ENCODE peak calls at places on chromosomes 11 and 22, in eight cellular contexts. T is HCT116, U is hepatocyte, K is PC-3, Y is MM.1S, W is SK-N-SH, E is GM23338, H is PC-9. N is an unnamed sample.

GRCh38 chr11:134071766-134072403 is 3.0 kb downstream of the JAM3 start:
- DNase-seq in Y (no peak), T (no peak), K (no peak), U (no peak), E (peak; percentile 40), H (no peak), W (no peak), N (no peak)

GRCh38 chr11:8807544-8808225 is 103.3 kb upstream of the AKIP1 start:
- DNase-seq in Y (no peak), T (no peak), U (no peak), W (no peak), K (no peak), H (no peak), E (no peak), N (no peak)

GRCh38 chr22:17597217-17597616 is 31.3 kb downstream of the ATP6V1E1 start:
- DNase-seq in U (no peak), K (no peak), Y (no peak), H (no peak), T (no peak), W (no peak), E (no peak), N (no peak)

GRCh38 chr22:29190915-29191314 is 14.8 kb upstream of the EMID1 start:
- DNase-seq in H (no peak), E (no peak), U (no peak), K (no peak), T (no peak), W (no peak), Y (no peak), N (no peak)

GRCh38 chr11:119373917-119374631 is 7.4 kb downstream of the USP2 start:
- DNase-seq in T (no peak), E (peak; percentile 93), Y (peak; percentile 38), U (peak; percentile 88), W (peak; percentile 84), H (peak; percentile 76), K (peak; percentile 89), N (peak; percentile 75)

GRCh38 chr11:119156496-119156895 is 7.6 kb downstream of the ABCG4 start:
- DNase-seq in H (no peak), T (no peak), E (no peak), U (no peak), K (no peak), Y (no peak), W (no peak), N (no peak)

GRCh38 chr11:78030429-78031325 is 7.6 kb upstream of the KCTD14 start:
- DNase-seq in W (peak; percentile 91), Y (no peak), K (peak; percentile 85), E (peak; percentile 27), U (peak; percentile 78), H (peak; percentile 92), T (no peak), N (no peak)

GRCh38 chr11:120173771-120174170 is 35.9 kb upstream of the TRIM29 start:
- DNase-seq in W (no peak), K (no peak), E (no peak), U (no peak), H (no peak), Y (no peak), T (no peak), N (no peak)

GRCh38 chr11:44036811-44037657 is 10.7 kb upstream of the ACCSL start:
- DNase-seq in Y (peak; percentile 82), H (peak; percentile 42), U (peak; percentile 91), W (peak; percentile 80), K (peak; percentile 79), E (peak; percentile 96), T (peak; percentile 61), N (peak; percentile 34)

GRCh38 chr11:61134801-61135257 is 26.4 kb downstream of the VPS37C start:
- DNase-seq in K (no peak), T (no peak), U (no peak), Y (no peak), E (no peak), W (no peak), H (no peak), N (no peak)

GRCh38 chr22:40764743-40765441 is 54.3 kb downstream of the SLC25A17 start:
- DNase-seq in K (no peak), H (no peak), U (no peak), T (no peak), Y (no peak), W (no peak), E (no peak), N (peak; percentile 24)

DNA sequence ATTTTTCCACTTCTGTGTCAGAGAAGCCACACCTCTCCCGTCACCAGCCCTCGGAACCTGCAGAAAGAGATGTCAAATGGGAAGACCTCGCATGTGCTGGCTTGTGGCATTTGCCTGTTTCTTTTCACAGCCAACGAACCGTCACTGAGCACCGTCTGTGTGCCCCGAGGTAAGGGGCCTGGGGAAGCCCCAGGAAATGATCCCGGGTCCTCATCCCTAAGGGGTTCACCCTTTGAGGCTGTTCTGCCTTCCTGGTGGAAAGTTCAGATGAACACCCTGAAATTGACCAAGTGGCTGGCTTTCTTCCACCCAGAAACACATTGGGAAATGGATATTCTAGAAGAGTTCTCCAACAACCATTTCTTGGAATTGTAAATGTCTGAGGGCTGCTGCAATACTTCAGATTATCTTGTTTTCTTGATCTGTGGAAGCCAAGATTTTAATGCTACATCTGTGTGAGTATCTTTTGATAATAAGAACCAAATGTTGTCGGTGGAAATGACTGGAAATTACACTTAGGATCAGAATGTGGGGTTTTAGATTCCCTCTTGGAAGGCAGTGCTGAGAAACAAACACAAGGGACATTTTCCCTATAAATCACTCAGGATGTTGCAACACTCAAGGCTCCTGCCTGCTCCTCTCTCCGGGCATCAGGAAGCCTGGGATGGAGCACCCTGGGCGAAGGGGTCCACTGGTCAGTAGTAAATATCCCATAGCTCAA is 37.6 kb downstream of the RIBC2 start:
- DNase-seq in W (no peak), Y (no peak), T (no peak), K (no peak), H (no peak), E (no peak), U (peak; percentile 57), N (no peak)
- H3K27ac ChIP-seq in W (peak overlapping the region; percentile 89), Y (no peak overlapping the region), T (no peak overlapping the region), K (no peak overlapping the region), H (no peak overlapping the region), E (no peak overlapping the region), U (peak overlapping the region; percentile 86), N (no peak overlapping the region)

DNA sequence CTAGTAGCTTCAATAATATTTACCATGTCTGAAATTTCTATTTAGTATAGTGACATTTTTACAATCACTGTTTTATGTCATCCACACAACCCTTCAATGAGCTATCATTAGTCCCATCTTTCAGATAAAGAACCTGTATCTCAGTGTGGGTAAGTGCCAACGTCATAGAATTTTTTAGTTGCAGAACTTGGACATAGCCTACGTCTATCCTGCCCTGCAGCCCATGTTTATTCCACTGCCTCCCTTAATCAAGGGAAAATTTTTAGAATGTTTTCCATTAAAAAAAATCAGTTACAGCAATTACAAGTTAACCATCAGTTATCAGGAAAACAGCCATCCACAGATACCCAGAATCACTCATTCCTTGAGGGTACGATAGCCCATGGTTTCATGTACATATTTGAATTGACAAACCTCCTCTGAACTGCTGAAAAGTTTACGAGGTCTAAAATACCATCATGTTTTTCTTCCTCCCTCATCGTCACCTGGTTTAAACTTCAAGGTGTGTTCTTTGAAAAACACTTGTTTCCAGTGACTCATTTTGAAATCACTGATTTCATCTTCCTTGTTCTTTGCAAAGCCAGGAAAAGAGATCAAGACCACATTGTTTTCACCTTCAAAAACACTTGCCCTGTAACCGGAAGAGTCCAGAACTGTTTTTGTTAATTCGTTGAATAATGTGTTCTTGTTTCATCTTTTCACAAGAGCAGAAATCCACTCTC is 100.9 kb downstream of the FAM76B start:
- DNase-seq in W (no peak), E (no peak), Y (no peak), H (no peak), K (no peak), U (no peak), T (no peak), N (no peak)
- H3K9me2 ChIP-seq in W (no peaks in the 10 kb centered on the region), E (no peaks in the 10 kb centered on the region), Y (no peaks in the 10 kb centered on the region), H (no peaks in the 10 kb centered on the region), K (no peaks in the 10 kb centered on the region), U (no peaks in the 10 kb centered on the region), T (no peaks in the 10 kb centered on the region), N (no peaks in the 10 kb centered on the region)

GRCh38 chr22:26974914-26975313 is 317.5 kb downstream of the MIAT start:
- DNase-seq in W (no peak), U (no peak), E (no peak), Y (no peak), H (no peak), K (no peak), T (no peak), N (no peak)

GRCh38 chr22:26975381-26975780 is 318.0 kb downstream of the MIAT start:
- DNase-seq in K (no peak), T (no peak), U (no peak), Y (no peak), W (no peak), E (no peak), H (no peak), N (no peak)

GRCh38 chr22:26979294-26979693 is 321.9 kb downstream of the MIAT start:
- DNase-seq in E (peak; percentile 70), H (no peak), W (no peak), T (no peak), K (no peak), U (peak; percentile 35), Y (no peak), N (no peak)

GRCh38 chr22:26977741-26978140 is 320.4 kb downstream of the MIAT start:
- DNase-seq in T (no peak), K (no peak), H (no peak), U (no peak), E (peak; percentile 47), W (no peak), Y (peak; percentile 20), N (no peak)

GRCh38 chr22:26975865-26976264 is 318.5 kb downstream of the MIAT start:
- DNase-seq in H (no peak), E (no peak), W (no peak), T (no peak), Y (no peak), U (no peak), K (peak; percentile 1), N (no peak)
- TF ChIP-seq CTCF in H (no peak), E (no peak), W (no peak), T (no peak), Y (no peak), U (no peak), K (no peak), N (no peak)

DNA sequence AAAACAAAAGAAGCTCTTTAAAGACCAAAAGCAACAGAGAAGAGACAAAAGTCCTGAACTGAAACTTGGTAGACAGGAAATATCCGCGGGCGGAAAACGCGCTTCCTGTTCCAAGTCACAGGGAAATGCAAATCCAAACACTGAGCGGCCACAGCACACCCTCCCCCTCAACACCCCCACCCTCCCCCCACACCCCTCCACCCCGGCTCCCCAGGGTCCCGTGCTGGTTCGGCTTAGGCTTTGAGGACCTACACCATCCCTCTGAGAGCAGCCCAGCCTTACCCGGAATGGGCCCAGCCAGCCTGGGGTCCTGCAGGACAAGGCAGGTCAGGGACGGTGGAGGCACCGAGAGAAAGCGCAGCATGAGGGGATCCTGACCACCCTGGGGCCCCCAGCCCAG is 160.4 kb downstream of the BRD1 start:
- DNase-seq in W (no peak), Y (no peak), K (no peak), U (no peak), H (no peak), T (no peak), E (no peak), N (peak; percentile 37)
- H3K27ac ChIP-seq in W (no peak overlapping the region), Y (no peak overlapping the region), K (no peak overlapping the region), U (no peak overlapping the region), H (no peak overlapping the region), T (no peak overlapping the region), E (no peak overlapping the region), N (no peak overlapping the region)

DNA sequence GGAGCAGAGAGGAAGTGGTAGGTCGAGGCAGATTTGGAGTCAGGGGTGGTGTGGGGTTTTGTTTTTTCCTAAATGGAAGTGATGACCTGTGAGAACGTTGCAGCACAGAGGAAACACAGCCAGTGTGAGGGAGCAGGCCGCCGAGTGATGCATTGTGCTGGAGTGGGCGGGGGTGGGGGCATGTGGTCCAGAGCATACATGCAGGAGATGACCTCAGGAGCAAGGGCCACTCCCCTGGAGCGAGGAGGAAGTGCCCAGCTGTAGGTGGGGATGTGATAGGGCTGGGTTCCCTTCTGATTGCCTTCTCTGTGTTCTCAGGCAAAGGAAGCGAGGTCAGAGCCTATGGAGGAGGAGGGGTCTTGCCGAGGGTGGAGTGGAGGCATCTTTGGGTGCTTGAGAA is 81.4 kb downstream of the PPP6R3 start:
- DNase-seq in T (no peak), W (no peak), H (no peak), U (no peak), K (no peak), E (no peak), Y (no peak), N (no peak)
- H3K9me2 ChIP-seq in T (no peaks in the 10 kb centered on the region), W (no peaks in the 10 kb centered on the region), H (no peaks in the 10 kb centered on the region), U (no peaks in the 10 kb centered on the region), K (no peaks in the 10 kb centered on the region), E (peaks cover 7% of the 10 kb centered on the region), Y (no peaks in the 10 kb centered on the region), N (no peaks in the 10 kb centered on the region)

N was measured in OCI-LY7.